ENCODE peak calls at places on chromosomes 11 and 22, in five cellular contexts. K is naive thymus-derived CD8-positive, alpha-beta T cell; D is EH; A is brain microvascular endothelial cell; X is cardiac fibroblast. P is an unnamed sample.

GRCh38 chr11:67302571-67303131 is 679 bp upstream of the SSH3 start:
- DNase-seq in K (no peak), D (peak), A (peak), X (peak), P (no peak)

GRCh38 chr11:2133481-2134021 is 5.6 kb downstream of the IGF2 start:
- DNase-seq in K (no peak), D (no peak), A (no peak), X (no peak), P (no peak)

GRCh38 chr11:21561589-21561988 is 631.3 kb upstream of the ANO5 start:
- DNase-seq in K (no peak), D (no peak), A (no peak), X (no peak), P (no peak)

GRCh38 chr11:47348859-47349258 is 3.6 kb downstream of the MYBPC3 start:
- DNase-seq in K (no peak), D (peak), A (peak), X (peak), P (no peak)

GRCh38 chr11:61963016-61963281 is 4.5 kb downstream of the FTH1 start:
- DNase-seq in K (no peak), D (no peak), A (no peak), X (no peak), P (no peak)

GRCh38 chr22:19169947-19170318 is 8.6 kb downstream of the SLC25A1 start:
- DNase-seq in K (no peak), D (no peak), A (no peak), X (no peak), P (no peak)

GRCh38 chr22:35552846-35553245 is 12.2 kb downstream of the RASD2 start:
- DNase-seq in K (no peak), D (no peak), A (no peak), X (no peak), P (no peak)

GRCh38 chr11:96008161-96008560 is 84.3 kb upstream of the MTMR2 start:
- DNase-seq in K (no peak), D (peak), A (no peak), X (no peak), P (no peak)

GRCh38 chr11:69245491-69246345 is 48.2 kb upstream of the MYEOV start:
- DNase-seq in K (no peak), D (no peak), A (no peak), X (no peak), P (no peak)

GRCh38 chr11:46050065-46050464 is 71.2 kb downstream of the PHF21A start:
- DNase-seq in K (no peak), D (peak), A (peak), X (peak), P (no peak)

GRCh38 chr11:130909650-130910049 is 6.6 kb downstream of the SNX19 start:
- DNase-seq in K (no peak), D (peak), A (peak), X (peak), P (no peak)

GRCh38 chr11:78127408-78127807 is 12.0 kb downstream of the ALG8 start:
- DNase-seq in K (no peak), D (peak), A (no peak), X (no peak), P (no peak)

GRCh38 chr11:100403817-100404216 is 283.3 kb upstream of the ARHGAP42 start:
- DNase-seq in K (no peak), D (peak), A (peak), X (peak), P (no peak)

GRCh38 chr11:79932612-79933011 is 491.8 kb upstream of the TENM4 start:
- DNase-seq in K (no peak), D (no peak), A (no peak), X (no peak), P (no peak)

GRCh38 chr11:68677432-68677831 is 6.9 kb upstream of the GAL start:
- DNase-seq in K (no peak), D (peak), A (peak), X (peak), P (no peak)

GRCh38 chr11:124627546-124627945 is 4.9 kb downstream of the TBRG1 start:
- DNase-seq in K (no peak), D (no peak), A (no peak), X (peak), P (no peak)

GRCh38 chr11:122705396-122705795 is 49.9 kb downstream of the UBASH3B start:
- DNase-seq in K (no peak), D (no peak), A (no peak), X (no peak), P (no peak)

GRCh38 chr11:60891103-60891741 is 15.2 kb downstream of the PRPF19 start:
- DNase-seq in K (no peak), D (no peak), A (peak), X (no peak), P (no peak)

GRCh38 chr11:66288138-66288865 is 641 bp downstream of the YIF1A start:
- DNase-seq in K (peak), D (peak), A (no peak), X (peak), P (no peak)

GRCh38 chr11:123841189-123841588 is 35.0 kb upstream of the OR6M1 start:
- DNase-seq in K (no peak), D (no peak), A (no peak), X (peak), P (no peak)

GRCh38 chr22:46250783-46251125 is 661 bp upstream of the CDPF1 start:
- DNase-seq in K (no peak), D (no peak), A (no peak), X (no peak), P (no peak)

GRCh38 chr11:1397146-1397861 is 7.6 kb downstream of the BRSK2 start:
- DNase-seq in K (no peak), D (no peak), A (no peak), X (no peak), P (no peak)

GRCh38 chr11:11722246-11722645 is 100.4 kb upstream of the GALNT18 start:
- DNase-seq in K (no peak), D (no peak), A (no peak), X (no peak), P (no peak)

GRCh38 chr11:76653674-76654309 is 16.8 kb downstream of the LRRC32 start:
- DNase-seq in K (no peak), D (peak), A (no peak), X (peak), P (no peak)

GRCh38 chr11:118917488-118918127 is 8.1 kb downstream of the BCL9L start:
- DNase-seq in K (peak), D (peak), A (peak), X (peak), P (peak)

GRCh38 chr11:101914737-101915426 is at the start of gene CEP126:
- DNase-seq in K (peak), D (peak), A (peak), X (peak), P (peak)

GRCh38 chr11:114137054-114137453 is 77.5 kb downstream of the ZBTB16 start:
- DNase-seq in K (no peak), D (no peak), A (no peak), X (no peak), P (no peak)

GRCh38 chr11:79437274-79437980 is 3.4 kb downstream of the TENM4 start:
- DNase-seq in K (no peak), D (peak), A (no peak), X (peak), P (no peak)

GRCh38 chr11:12547953-12548650 is 126.1 kb upstream of the TEAD1 start:
- DNase-seq in K (no peak), D (no peak), A (no peak), X (no peak), P (no peak)

GRCh38 chr11:67668191-67668551 is 6.3 kb downstream of the ALDH3B2 start:
- DNase-seq in K (no peak), D (no peak), A (no peak), X (no peak), P (no peak)

GRCh38 chr11:111938687-111939160 is 1.6 kb downstream of the DIXDC1 start:
- DNase-seq in K (peak), D (peak), A (peak), X (peak), P (peak)

GRCh38 chr11:83401506-83402225 is 115.5 kb upstream of the CCDC90B start:
- DNase-seq in K (no peak), D (no peak), A (no peak), X (no peak), P (no peak)

GRCh38 chr22:45710469-45710868 is 38.8 kb downstream of the ATXN10 start:
- DNase-seq in K (no peak), D (no peak), A (no peak), X (no peak), P (no peak)

GRCh38 chr22:44386386-44387035 is 73.8 kb upstream of the SHISAL1 start:
- DNase-seq in K (no peak), D (no peak), A (no peak), X (no peak), P (no peak)

P was measured in B cell.